ENCODE peak calls at places on chromosome 21, in eight cellular contexts. J is AG04450, S is BJ, E is spleen, W is transverse colon, R is left ventricle myocardium inferior, U is GM23338, G is ovary. N is an unnamed sample.

GRCh38 chr21:42724226-42724920 is 71.0 kb downstream of the PDE9A start:
- DNase-seq in W (peak; percentile 84), R (no peak), J (peak; percentile 29), U (no peak), G (no peak), E (no peak), S (peak; percentile 49), N (peak; percentile 91)

GRCh38 chr21:23014021-23014420 is 2015.8 kb downstream of the NCAM2 start:
- DNase-seq in G (no peak), E (no peak), R (no peak), J (no peak), U (no peak), S (no peak), W (no peak), N (no peak)

GRCh38 chr21:38234395-38235142 is 22.2 kb upstream of the KCNJ15 start:
- DNase-seq in R (no peak), G (no peak), S (no peak), W (peak; percentile 47), J (no peak), E (no peak), U (no peak), N (no peak)

GRCh38 chr21:41648591-41649031 is 118.2 kb downstream of the RIPK4 start:
- DNase-seq in S (no peak), R (no peak), G (no peak), U (no peak), E (peak; percentile 19), W (no peak), J (no peak), N (peak; percentile 88)

GRCh38 chr21:31922881-31923280 is 50.1 kb downstream of the HUNK start:
- DNase-seq in E (no peak), G (no peak), J (no peak), S (no peak), R (no peak), W (no peak), U (no peak), N (no peak)

GRCh38 chr21:42997053-42997452 is 22.7 kb downstream of the PKNOX1 start:
- DNase-seq in U (no peak), G (peak; percentile 70), E (no peak), J (peak; percentile 90), W (peak; percentile 41), S (peak; percentile 93), R (peak; percentile 60), N (peak; percentile 97)

GRCh38 chr21:39843483-39843882 is 23.8 kb upstream of the PCP4 start:
- DNase-seq in G (no peak), W (no peak), J (no peak), S (no peak), E (no peak), U (no peak), R (no peak), N (no peak)

GRCh38 chr21:36693144-36694040 is 5.5 kb upstream of the SIM2 start:
- DNase-seq in G (no peak), J (no peak), S (no peak), W (no peak), E (no peak), U (peak; percentile 72), R (no peak), N (no peak)

GRCh38 chr21:42793774-42794173 is 85.6 kb downstream of the WDR4 start:
- DNase-seq in R (no peak), S (no peak), U (peak; percentile 43), J (no peak), E (peak; percentile 28), G (no peak), W (no peak), N (no peak)

DNA sequence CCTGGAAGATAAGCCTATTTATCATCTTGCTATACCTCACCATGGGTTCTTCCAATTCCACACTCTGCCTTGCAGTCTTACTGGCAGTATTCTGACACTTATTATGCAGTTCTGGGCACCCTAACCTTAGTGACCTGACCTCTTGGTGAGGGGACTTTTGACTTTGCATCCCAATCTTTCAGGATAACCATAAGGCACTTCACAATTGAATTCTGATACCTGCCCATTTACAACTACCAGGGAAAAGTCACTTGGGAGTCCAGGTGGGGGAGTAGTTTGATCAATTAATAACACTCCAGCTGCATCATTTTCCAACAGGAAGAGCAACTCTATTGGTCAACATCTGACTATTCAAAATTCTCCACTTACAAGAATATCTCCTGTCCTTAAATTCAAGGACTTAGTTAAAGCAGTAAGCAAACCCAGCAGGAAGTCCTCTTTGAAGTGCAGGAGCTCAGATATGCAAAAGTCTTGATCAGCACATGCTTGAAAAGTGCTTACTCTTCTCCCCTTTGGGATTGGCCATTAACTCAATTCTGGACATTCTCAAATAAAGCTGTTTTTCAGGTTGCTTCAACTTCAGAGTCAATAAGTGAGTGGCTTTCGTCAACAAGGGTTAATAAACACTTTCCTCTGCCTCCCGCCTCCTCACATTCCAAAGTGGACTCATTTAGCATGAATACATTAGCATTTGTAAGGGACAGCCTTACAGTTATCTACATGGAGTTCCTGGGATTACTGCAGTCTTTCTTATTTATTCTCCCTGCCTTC is 177.4 kb upstream of the NRIP1 start:
- DNase-seq in E (no peak), R (no peak), U (peak; percentile 92), G (no peak), W (no peak), J (no peak), S (no peak), N (no peak)
- TF ChIP-seq CTCF in E (no peak), R (no peak), U (peak; percentile 4), G (no peak), W (no peak), J (no peak), S (no peak), N (no peak)

DNA sequence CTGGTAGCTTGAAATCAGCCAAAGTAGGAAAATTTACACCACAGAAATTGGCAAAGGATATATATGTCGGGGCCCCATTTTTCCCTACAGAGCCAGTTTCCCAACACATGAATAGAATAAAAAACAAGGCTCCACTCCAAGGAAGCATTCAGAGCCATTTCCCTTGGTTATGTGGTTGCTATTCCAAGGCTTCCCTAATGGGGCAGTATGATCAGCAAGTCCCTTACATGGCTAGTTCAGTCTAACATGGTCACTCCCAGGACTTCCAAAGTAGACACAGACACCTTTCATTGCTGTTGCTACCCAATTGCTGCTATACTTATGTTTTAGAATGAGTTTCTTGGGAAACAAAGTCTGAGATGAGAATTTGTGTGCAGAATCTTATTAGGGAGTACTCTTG is 93.1 kb downstream of the C21orf91 start:
- DNase-seq in J (no peak), S (no peak), R (no peak), W (no peak), G (no peak), U (peak; percentile 43), E (no peak), N (peak; percentile 7)
- TF ChIP-seq CTCF in J (peak; percentile 21), S (peak; percentile 15), R (no peak), W (no peak), G (no peak), U (peak; percentile 32), E (no peak), N (peak; percentile 8)

GRCh38 chr21:44837537-44837936 is 19.7 kb upstream of the SUMO3 start:
- DNase-seq in U (no peak), R (no peak), E (peak; percentile 52), G (no peak), S (no peak), W (no peak), J (no peak), N (no peak)

GRCh38 chr21:44835647-44835973 is 17.7 kb upstream of the SUMO3 start:
- DNase-seq in R (no peak), J (no peak), E (peak; percentile 34), G (no peak), U (no peak), W (no peak), S (no peak), N (no peak)

GRCh38 chr21:44834951-44835646 is 17.2 kb upstream of the SUMO3 start:
- DNase-seq in G (no peak), E (peak; percentile 52), J (no peak), W (peak; percentile 38), U (no peak), R (no peak), S (no peak), N (no peak)

GRCh38 chr21:44836666-44837471 is 19.0 kb upstream of the SUMO3 start:
- DNase-seq in G (no peak), J (no peak), R (no peak), S (no peak), U (no peak), W (peak; percentile 47), E (peak; percentile 63), N (peak; percentile 50)

DNA sequence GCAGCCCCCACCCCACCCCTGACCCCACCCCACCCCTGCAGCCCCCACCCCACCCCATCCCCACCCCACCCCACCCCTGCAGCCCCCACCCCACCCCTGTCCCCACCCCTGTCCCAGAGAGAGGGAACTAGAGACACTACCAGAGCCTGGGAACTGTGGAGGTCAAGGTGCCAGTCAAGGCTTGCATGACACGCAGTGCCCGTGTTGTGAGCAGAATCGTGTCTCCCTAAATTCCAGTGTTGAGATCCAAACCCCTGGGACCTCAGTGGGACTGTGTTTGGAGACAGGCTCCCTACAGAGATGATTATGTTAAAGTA is 18.4 kb upstream of the SUMO3 start:
- DNase-seq in W (no peak), J (no peak), U (no peak), S (no peak), E (no peak), R (no peak), G (no peak), N (no peak)
- TF ChIP-seq CTCF in W (no peak), J (no peak), U (no peak), S (no peak), E (no peak), R (no peak), G (no peak), N (no peak)

GRCh38 chr21:14382486-14382834 is 486 bp downstream of the HSPA13 start:
- DNase-seq in J (no peak), S (no peak), U (peak; percentile 78), E (no peak), G (no peak), R (no peak), W (no peak), N (peak; percentile 14)

GRCh38 chr21:14388282-14388681 is 5.3 kb upstream of the HSPA13 start:
- DNase-seq in R (no peak), W (no peak), E (no peak), J (no peak), S (no peak), U (no peak), G (no peak), N (no peak)

GRCh38 chr21:14383596-14384210 is 757 bp upstream of the HSPA13 start:
- DNase-seq in R (no peak), E (no peak), J (no peak), S (no peak), W (no peak), G (no peak), U (peak; percentile 31), N (peak; percentile 52)

GRCh38 chr21:14384453-14384852 is 1.5 kb upstream of the HSPA13 start:
- DNase-seq in G (no peak), S (no peak), E (no peak), J (no peak), W (no peak), R (no peak), U (no peak), N (no peak)

DNA sequence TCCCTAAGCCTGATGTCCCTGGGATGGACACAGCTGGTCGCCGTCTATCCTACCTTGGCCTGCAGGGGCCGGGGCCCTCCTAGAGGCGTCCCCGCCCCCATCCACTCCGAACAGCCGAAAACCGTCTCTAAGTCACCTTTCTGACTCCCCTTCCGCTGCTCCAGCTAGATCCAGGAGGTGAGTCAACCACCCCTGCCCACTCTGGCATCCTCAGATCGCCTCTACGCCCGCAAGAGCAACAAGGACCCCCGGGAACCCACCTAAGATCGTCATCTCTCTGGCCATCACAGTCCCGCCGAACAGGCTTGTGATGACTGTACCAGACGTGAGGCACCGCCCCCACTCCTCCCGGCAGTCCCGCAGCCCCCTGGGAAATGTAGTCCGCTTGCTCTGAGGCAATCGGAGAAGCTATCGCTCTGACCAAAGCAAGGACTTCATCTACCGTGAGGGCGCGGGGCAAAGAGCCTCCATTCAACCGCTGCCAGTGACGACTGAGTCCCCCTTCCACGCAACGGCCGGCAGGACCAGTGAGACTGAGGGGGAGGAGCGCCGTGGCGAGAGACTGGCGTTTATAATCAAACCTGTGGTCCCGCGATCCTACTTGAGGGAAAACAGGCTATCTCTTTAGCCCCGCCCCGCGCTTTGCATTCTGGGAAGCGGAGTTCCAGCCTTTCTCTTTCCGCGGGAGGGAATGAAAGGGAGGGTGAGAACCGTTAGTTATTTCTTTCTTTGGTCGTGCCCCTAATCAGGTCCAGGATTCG is at the start of gene HSPA13:
- DNase-seq in J (peak; percentile 99), S (peak; percentile 99), U (peak; percentile 100), G (peak; percentile 99), E (peak; percentile 100), W (peak; percentile 100), R (peak; percentile 100), N (peak; percentile 100)
- TF ChIP-seq CTCF in J (peak; percentile 13), S (peak; percentile 10), U (no peak), G (no peak), E (no peak), W (no peak), R (no peak), N (no peak)

N was measured in fibroblast of pulmonary artery.